ENCODE peak calls at places on chromosomes 11 and 22, in four cellular contexts. G, W, K and N are unnamed samples.

GRCh38 chr11:128399186-128399585 is 188.2 kb downstream of the ETS1 start:
- DNase-seq in K (peak), W (no peak), G (no peak), N (peak)

GRCh38 chr11:128157423-128158298 is 429.7 kb downstream of the ETS1 start:
- DNase-seq in W (no peak), K (no peak), G (peak), N (peak)

GRCh38 chr11:32584921-32585320 is 1.3 kb downstream of the EIF3M start:
- DNase-seq in W (no peak), G (no peak), K (no peak), N (no peak)

GRCh38 chr11:45265963-45266692 is 20.0 kb downstream of the SYT13 start:
- DNase-seq in G (no peak), W (no peak), K (no peak), N (no peak)

GRCh38 chr11:81070948-81071347 is 1630.1 kb upstream of the TENM4 start:
- DNase-seq in G (no peak), K (no peak), W (no peak), N (no peak)

GRCh38 chr11:43974830-43975229 is 32.4 kb downstream of the C11orf96 start:
- DNase-seq in W (no peak), K (no peak), G (no peak), N (no peak)

GRCh38 chr11:74570266-74571061 is 21.9 kb upstream of the POLD3 start:
- DNase-seq in G (peak), W (no peak), K (no peak), N (no peak)

GRCh38 chr22:27381552-27381951 is 420.0 kb downstream of the MN1 start:
- DNase-seq in K (no peak), G (no peak), W (no peak), N (no peak)

GRCh38 chr22:23691748-23692423 is 1.1 kb downstream of the RGL4 start:
- DNase-seq in K (no peak), W (no peak), G (no peak), N (no peak)

GRCh38 chr11:133163463-133164419 is 368.6 kb downstream of the OPCML start:
- DNase-seq in K (peak), G (peak), W (no peak), N (no peak)

GRCh38 chr11:91041626-91042025 is 818.8 kb upstream of the CHORDC1 start:
- DNase-seq in W (no peak), G (no peak), K (no peak), N (no peak)
- TF ChIP-seq CTCF in W (no peak), G (no peak), K (no peak), N (no peak)

GRCh38 chr11:123186291-123186690 is 8.8 kb downstream of the CLMP start:
- DNase-seq in K (no peak), W (no peak), G (no peak), N (no peak)

GRCh38 chr11:123187670-123188507 is 7.2 kb downstream of the CLMP start:
- DNase-seq in W (no peak), G (no peak), K (no peak), N (no peak)

GRCh38 chr11:123187221-123187620 is 7.8 kb downstream of the CLMP start:
- DNase-seq in K (no peak), G (no peak), W (no peak), N (no peak)

GRCh38 chr11:123190504-123190903 is 4.5 kb downstream of the CLMP start:
- DNase-seq in W (no peak), G (no peak), K (no peak), N (no peak)

DNA sequence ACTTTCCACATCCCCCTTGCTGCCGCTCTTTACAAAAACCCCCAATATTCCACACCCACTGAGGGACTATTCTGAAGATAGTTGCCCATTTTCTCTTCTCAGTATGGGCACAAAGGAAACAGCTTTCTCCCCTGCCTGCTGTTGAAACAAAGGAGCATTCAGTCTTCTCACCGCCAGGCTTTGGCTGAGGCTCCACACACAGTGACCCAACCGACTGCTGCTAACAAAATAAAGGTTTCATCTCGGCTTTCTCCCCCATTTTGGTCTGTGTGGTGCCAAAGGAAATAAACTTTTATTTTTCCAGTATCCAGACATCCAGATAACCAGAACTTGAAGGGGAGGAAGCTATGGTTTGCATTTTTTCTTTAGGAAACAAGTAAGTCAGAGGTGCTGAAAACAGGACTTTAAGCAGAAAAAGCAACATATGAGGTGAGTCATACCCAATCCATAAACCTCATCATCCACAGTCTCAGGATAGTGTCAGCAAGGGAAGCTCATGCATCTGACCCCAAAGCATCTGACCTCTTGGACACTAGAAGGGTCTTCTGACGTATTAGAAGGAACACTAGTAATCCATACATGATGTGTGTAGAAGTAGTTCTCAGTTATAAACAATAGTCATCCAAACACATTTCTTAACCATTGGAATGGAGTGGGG is 6.4 kb downstream of the CLMP start:
- DNase-seq in G (no peak), W (no peak), K (no peak), N (peak)
- H3K4me3 ChIP-seq in G (no peak), W (no peak), K (peak), N (peak)

DNA sequence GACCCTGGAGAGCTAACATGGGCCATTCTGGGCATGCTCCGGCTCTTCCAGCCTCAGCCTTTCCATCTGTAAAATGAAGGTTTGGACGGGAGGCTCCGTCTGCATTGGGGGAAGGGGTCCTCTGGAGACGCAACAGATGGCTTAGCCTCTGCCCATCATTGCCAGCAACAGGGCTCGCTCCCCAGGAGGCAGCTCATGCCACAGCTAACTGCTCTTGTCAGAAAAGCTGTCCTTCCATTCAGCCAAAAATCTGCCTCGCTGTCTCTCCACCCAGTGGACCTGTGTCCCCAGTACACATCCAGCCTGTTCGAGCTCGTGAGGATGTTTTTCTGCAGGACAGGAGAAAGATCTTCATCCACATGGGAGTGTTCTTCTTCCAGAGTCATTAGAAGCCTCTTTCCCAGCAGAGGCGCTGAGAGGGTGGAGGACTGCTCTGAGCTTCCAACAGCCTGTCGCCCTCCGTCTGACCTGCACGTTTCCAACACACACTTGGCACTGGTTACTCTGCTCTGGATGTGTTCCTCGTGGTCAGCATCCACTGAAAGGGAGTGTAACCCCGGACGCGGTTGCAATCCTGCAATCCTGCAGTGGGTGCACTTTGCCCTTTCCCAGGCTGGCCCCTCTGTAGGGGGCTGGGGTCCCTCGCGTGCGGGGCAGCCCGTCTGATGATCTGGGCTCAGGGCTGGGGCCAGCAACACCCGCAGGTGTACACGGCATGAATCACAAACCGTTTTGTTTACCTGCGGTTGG is 1340.9 kb downstream of the TBC1D22A start:
- DNase-seq in W (peak), K (no peak), G (no peak), N (no peak)
- TF ChIP-seq CTCF in W (no peak), K (no peak), G (no peak), N (no peak)

DNA sequence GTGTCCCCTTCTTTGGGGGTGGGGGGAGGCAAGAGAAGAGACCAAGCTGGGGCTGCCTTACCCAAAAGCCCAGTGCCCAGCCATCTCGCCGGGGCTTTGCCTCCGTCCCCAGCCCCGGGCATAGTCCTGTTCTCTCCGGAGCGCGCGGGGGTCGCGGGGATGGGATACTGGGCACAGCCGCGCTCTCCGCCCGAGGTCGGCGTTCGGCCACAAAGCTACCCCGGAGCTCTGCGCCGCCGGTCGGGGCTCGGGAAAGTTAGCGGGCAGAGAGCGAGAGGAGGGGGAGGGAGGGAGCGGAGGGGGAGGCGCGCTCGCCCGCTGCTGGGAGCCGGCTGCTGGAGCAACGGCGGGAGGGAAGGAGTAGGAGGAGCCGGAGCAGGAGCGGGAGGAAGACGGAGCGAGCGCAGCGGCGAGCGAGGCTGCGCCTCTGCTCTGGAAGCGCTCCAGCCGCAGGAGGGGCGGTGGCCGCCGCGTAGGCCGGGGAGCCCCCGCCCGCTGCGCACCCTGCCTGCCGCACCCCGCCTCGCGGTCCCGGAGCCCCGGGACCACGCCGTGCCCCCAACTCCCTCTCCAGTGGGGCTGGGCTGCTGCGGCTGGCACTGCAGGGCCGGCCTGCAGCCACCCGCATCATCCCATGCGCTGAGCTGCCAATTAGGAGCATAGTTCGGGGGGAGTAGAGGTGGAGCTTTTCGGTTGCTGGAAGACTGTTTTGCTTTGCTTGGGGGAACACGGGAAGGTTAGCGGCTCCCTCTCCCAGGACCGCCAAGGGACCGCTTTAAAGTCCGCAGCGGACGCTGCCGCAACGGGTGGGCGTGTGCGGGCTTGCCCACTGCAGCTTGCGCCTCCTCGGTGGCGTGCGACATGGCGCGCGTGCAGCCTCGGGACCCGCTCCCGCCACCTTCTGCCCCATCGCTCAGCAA is at the start of gene SCN4B:
- DNase-seq in W (no peak), G (peak), K (no peak), N (no peak)
- H3K4me3 ChIP-seq in W (peak), G (no peak), K (peak), N (peak)

GRCh38 chr22:19730141-19730661 is 6.9 kb downstream of the GP1BB start:
- DNase-seq in G (no peak), W (no peak), K (no peak), N (no peak)
- TF ChIP-seq CTCF in G (no peak), W (no peak), K (no peak), N (no peak)